ENCODE peak calls at places on chromosome 6, in six cellular contexts. A is OCI-LY7, B is RWPE1, E is Panc1, P is K562, Q is mammary epithelial cell. U is an unnamed sample.

GRCh38 chr6:39906318-39906761 is 27.9 kb downstream of the MOCS1 start:
- DNase-seq in Q (no peak), P (no peak), E (no peak), B (no peak), A (no peak), U (no peak)

GRCh38 chr6:40900791-40901190 is 138.2 kb downstream of the UNC5CL start:
- DNase-seq in A (no peak), P (no peak), Q (no peak), E (no peak), B (no peak), U (no peak)

GRCh38 chr6:39724787-39725631 is at the start of gene KIF6:
- DNase-seq in A (peak), B (peak), E (no peak), Q (peak), P (peak), U (peak)

GRCh38 chr6:118890997-118891790 is 2.8 kb upstream of the ASF1A start:
- DNase-seq in Q (no peak), B (no peak), A (peak), E (no peak), P (no peak), U (no peak)

GRCh38 chr6:155333414-155333813 is 19.1 kb upstream of the TFB1M start:
- DNase-seq in B (no peak), E (no peak), Q (no peak), A (no peak), P (no peak), U (peak)

GRCh38 chr6:16486661-16487060 is 248.3 kb downstream of the GMPR start:
- DNase-seq in P (no peak), A (no peak), E (no peak), B (no peak), Q (no peak), U (peak)

GRCh38 chr6:84028350-84028749 is 5.2 kb upstream of the MRAP2 start:
- DNase-seq in Q (no peak), E (no peak), B (no peak), A (no peak), P (no peak), U (no peak)

GRCh38 chr6:161254754-161255253 is 19.1 kb downstream of the AGPAT4 start:
- DNase-seq in P (peak), A (no peak), B (no peak), Q (no peak), E (no peak), U (no peak)

GRCh38 chr6:32668226-32668747 is 1.8 kb upstream of the HLA-DQB1 start:
- DNase-seq in B (peak), Q (peak), A (peak), P (no peak), E (no peak), U (peak)

GRCh38 chr6:149221774-149222070 is 95.8 kb upstream of the TAB2 start:
- DNase-seq in E (no peak), Q (peak), A (no peak), P (no peak), B (no peak), U (no peak)

GRCh38 chr6:146984251-146984924 is 219.8 kb upstream of the STXBP5 start:
- DNase-seq in E (no peak), Q (no peak), B (no peak), P (no peak), A (no peak), U (no peak)

GRCh38 chr6:39430968-39431523 is 108.5 kb upstream of the KCNK16 start:
- DNase-seq in Q (no peak), P (no peak), E (no peak), A (no peak), B (no peak), U (no peak)

GRCh38 chr6:62891065-62891647 is 320.1 kb upstream of the FKBP1C start:
- DNase-seq in E (no peak), P (peak), B (no peak), Q (no peak), A (peak), U (no peak)

DNA sequence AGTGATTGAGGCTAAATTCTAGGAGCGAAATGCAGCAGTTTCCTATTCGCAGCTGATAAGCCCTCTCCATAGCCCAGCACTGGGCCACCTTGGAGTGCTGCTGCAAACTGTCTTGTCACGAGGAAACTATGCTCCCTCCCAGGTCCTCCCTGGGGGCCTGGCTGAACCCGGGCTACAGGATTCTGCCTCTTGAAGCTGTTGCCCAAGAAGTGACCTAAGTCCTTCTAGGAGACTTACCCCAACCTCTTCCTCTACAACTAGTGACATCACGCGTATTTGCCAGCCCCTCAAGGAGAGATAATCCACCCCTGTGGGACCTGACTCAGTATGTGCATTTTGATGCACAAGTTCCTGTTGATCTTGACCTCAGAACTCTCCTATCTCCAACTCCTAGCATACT is 26.5 kb upstream of the ZFAND3 start:
- DNase-seq in P (no peak), E (no peak), B (no peak), Q (no peak), A (no peak), U (no peak)
- TF ChIP-seq CTCF in P (no peak), E (no peak), B (no peak), Q (no peak), A (no peak), U (no peak)

GRCh38 chr6:150966786-150967185 is 101.3 kb downstream of the MTHFD1L start:
- DNase-seq in B (no peak), A (peak), P (no peak), Q (no peak), E (no peak), U (no peak)

GRCh38 chr6:150967910-150968309 is 102.4 kb downstream of the MTHFD1L start:
- DNase-seq in E (no peak), P (no peak), A (no peak), Q (no peak), B (no peak), U (no peak)

GRCh38 chr6:150967381-150967780 is 101.9 kb downstream of the MTHFD1L start:
- DNase-seq in B (no peak), A (no peak), Q (no peak), E (no peak), P (no peak), U (no peak)

GRCh38 chr6:150962436-150962835 is 96.9 kb downstream of the MTHFD1L start:
- DNase-seq in P (no peak), Q (no peak), E (no peak), B (no peak), A (no peak), U (no peak)

DNA sequence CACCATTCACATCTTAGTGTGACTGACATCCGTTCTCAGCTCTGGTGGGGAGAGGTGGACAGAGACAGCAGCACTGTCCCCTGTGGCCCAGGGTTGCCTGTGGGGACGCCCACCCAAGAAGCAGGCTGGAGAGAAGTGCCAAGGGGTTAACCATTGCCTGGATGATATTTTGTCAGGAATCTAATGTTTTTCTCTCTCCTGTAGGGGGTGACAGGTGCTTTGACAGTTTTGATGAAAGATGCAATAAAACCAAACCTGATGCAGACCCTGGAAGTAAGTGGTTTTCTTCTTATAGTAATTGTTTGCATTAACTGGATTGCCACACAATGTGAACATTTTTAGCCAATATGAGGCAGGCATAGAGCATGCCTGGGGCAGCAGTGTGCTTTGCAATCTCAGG is 99.3 kb downstream of the MTHFD1L start:
- DNase-seq in A (no peak), B (no peak), P (no peak), Q (no peak), E (no peak), U (no peak)
- TF ChIP-seq CTCF in A (peak), B (no peak), P (no peak), Q (no peak), E (no peak), U (no peak)

GRCh38 chr6:43856005-43856765 is 86.2 kb downstream of the VEGFA start:
- DNase-seq in E (no peak), A (no peak), B (no peak), P (peak), Q (peak), U (no peak)

GRCh38 chr6:43859213-43859612 is 89.2 kb downstream of the VEGFA start:
- DNase-seq in B (no peak), Q (no peak), E (no peak), A (no peak), P (no peak), U (no peak)

GRCh38 chr6:43860285-43860684 is 90.3 kb downstream of the VEGFA start:
- DNase-seq in A (no peak), B (no peak), E (no peak), P (no peak), Q (no peak), U (no peak)

GRCh38 chr6:43861212-43861918 is 91.4 kb downstream of the VEGFA start:
- DNase-seq in E (no peak), Q (no peak), A (no peak), P (no peak), B (no peak), U (no peak)

DNA sequence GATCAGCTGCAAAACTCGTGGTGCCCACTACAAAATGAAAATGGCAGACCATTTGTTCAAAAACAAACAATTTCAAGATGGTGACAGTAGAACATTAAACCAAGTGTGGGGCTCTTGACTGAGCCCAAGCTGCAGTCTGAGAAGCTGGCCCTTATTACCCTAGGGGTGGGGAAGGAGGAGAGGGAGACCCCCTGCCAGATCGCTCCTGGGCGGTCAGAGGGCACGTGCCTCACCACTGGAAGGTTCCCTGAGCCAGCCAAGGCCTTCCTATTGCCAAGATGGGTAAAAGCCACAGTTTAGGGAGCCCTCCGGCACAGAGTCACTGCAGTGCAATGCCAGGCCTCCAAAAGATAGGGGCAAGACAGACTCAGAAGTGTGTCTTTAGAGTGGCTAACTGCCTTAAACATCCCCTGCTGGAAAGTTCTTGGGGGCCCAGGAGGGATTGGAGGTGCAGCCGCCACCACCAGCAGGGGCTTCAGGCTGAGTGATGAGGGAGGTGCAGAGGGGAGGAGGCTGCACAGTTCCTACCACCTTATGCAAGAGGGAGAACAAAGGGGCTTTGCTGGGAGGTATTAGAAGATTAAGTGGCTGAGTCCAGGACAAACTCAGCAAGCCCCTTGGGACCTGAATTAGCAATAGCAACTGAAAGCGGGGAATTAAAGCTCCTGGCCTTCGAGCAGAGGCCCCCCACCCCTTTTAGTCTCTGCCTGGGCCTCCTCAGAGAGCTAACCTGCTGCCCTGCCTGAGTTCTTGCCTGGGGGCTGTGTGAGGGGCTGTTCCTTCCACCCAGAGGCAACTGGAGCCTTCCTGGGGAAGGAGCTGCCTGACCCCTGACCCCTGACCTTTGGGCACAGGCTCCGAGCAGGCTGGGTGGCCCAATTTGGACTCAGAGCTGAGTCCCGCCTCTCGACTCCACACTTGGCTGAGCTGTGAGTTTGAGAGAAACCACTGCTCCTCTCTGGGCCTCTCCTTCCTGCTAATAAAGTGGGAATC is 88.4 kb downstream of the VEGFA start:
- DNase-seq in P (no peak), A (no peak), E (no peak), Q (no peak), B (no peak), U (no peak)
- TF ChIP-seq CTCF in P (no peak), A (no peak), E (no peak), Q (no peak), B (no peak), U (no peak)

DNA sequence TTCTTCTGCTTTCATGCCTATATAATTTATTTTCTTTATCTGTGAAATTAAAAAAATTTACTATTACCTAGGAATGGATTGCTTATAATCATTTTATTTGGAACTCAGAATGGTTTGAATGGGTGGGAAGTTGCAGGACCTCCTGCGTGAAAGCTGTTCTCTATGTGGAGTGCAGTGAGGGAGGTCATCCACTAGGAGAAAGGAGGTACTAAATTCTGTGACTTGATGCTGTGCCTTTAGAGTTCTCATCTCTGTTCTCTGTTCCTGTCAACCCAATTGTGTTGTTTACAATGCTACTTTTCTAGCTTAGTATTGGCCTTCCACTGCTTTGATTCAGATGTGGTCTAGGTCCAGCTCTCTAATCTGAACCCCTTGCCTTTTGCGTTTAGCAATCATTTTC is 65.0 kb upstream of the HIVEP1 start:
- DNase-seq in P (no peak), A (no peak), Q (no peak), E (no peak), B (no peak), U (no peak)
- TF ChIP-seq CTCF in P (no peak), A (peak), Q (peak), E (peak), B (no peak), U (peak)

GRCh38 chr6:106886444-106886843 is 88.1 kb downstream of the CD24 start:
- DNase-seq in P (no peak), A (no peak), B (no peak), E (no peak), Q (no peak), U (no peak)

GRCh38 chr6:106890447-106890846 is 84.1 kb downstream of the CD24 start:
- DNase-seq in A (no peak), P (no peak), B (no peak), Q (no peak), E (no peak), U (no peak)

GRCh38 chr6:106892186-106892585 is 82.3 kb downstream of the CD24 start:
- DNase-seq in Q (no peak), B (no peak), E (no peak), P (no peak), A (no peak), U (no peak)

GRCh38 chr6:106886922-106887797 is 87.4 kb downstream of the CD24 start:
- DNase-seq in E (no peak), P (no peak), A (no peak), B (no peak), Q (no peak), U (no peak)

DNA sequence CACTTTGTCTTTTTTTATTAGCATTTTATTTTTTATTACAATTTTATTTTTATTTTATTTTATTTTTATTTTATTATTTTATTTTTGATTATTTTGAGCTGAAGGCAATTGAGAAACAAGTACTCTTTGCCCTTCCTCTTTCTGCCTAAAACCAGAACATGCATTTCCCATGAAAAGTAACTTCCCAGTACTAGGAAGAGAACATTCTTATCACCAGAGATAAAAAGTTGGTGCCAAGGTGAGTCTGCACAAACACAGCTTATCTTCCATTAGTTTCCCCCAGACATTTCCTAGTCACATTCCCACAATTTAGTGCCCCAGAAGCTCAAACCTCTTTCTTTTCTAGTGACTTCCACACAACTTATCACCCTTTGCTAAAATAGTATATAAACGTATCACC is 84.8 kb downstream of the CD24 start:
- DNase-seq in A (no peak), Q (no peak), B (no peak), E (no peak), P (no peak), U (no peak)
- TF ChIP-seq CTCF in A (no peak), Q (no peak), B (no peak), E (no peak), P (no peak), U (no peak)

U was measured in activated CD8-positive, alpha-beta T cell treated with anti-CD3 and anti-CD28 coated beads for 36 hours.